ENCODE peak calls at places on chromosome 14, in nine cellular contexts. One of them, this sample, is unnamed.

GRCh38 chr14:73567365-73567764 is 1.6 kb upstream of the ACOT2 start:
- DNase-seq in LoVo: no peak
- DNase-seq in A549: no peak
- DNase-seq in AG09319: no peak
- DNase-seq in stimulated activated naive CD4-positive, alpha-beta T cell treated with Interleukin-2 at 50 U/mL for 16 hours: no peak
- DNase-seq in activated naive CD8-positive, alpha-beta T cell treated with anti-CD3 and anti-CD28 coated beads, Interleukin-2, amount 50 U/mL, for 24 hours: no peak
- DNase-seq in heart right ventricle: no peak
- DNase-seq in NCI-H1417: no peak
- DNase-seq in SK-N-SH: no peak
- DNase-seq in this sample: no peak

GRCh38 chr14:22980672-22981089 is 1.7 kb downstream of the AJUBA start:
- DNase-seq in stimulated activated naive CD4-positive, alpha-beta T cell treated with Interleukin-2 at 50 U/mL for 16 hours: peak; percentile 39
- DNase-seq in activated naive CD8-positive, alpha-beta T cell treated with anti-CD3 and anti-CD28 coated beads, Interleukin-2, amount 50 U/mL, for 24 hours: peak; percentile 26
- DNase-seq in heart right ventricle: peak; percentile 31
- DNase-seq in NCI-H1417: no peak
- DNase-seq in A549: peak; percentile 54
- DNase-seq in SK-N-SH: peak; percentile 43
- DNase-seq in AG09319: no peak
- DNase-seq in LoVo: peak; percentile 77
- DNase-seq in this sample: no peak

GRCh38 chr14:97275276-97275675 is 478.1 kb downstream of the VRK1 start:
- DNase-seq in stimulated activated naive CD4-positive, alpha-beta T cell treated with Interleukin-2 at 50 U/mL for 16 hours: no peak
- DNase-seq in SK-N-SH: no peak
- DNase-seq in A549: no peak
- DNase-seq in heart right ventricle: no peak
- DNase-seq in activated naive CD8-positive, alpha-beta T cell treated with anti-CD3 and anti-CD28 coated beads, Interleukin-2, amount 50 U/mL, for 24 hours: no peak
- DNase-seq in AG09319: no peak
- DNase-seq in NCI-H1417: no peak
- DNase-seq in LoVo: no peak
- DNase-seq in this sample: no peak

GRCh38 chr14:26137161-26137560 is 460.7 kb downstream of the NOVA1 start:
- DNase-seq in AG09319: no peak
- DNase-seq in activated naive CD8-positive, alpha-beta T cell treated with anti-CD3 and anti-CD28 coated beads, Interleukin-2, amount 50 U/mL, for 24 hours: no peak
- DNase-seq in stimulated activated naive CD4-positive, alpha-beta T cell treated with Interleukin-2 at 50 U/mL for 16 hours: no peak
- DNase-seq in SK-N-SH: no peak
- DNase-seq in heart right ventricle: no peak
- DNase-seq in NCI-H1417: no peak
- DNase-seq in A549: no peak
- DNase-seq in LoVo: no peak
- DNase-seq in this sample: no peak

GRCh38 chr14:60212503-60213371 is 36.3 kb upstream of the PPM1A start:
- DNase-seq in activated naive CD8-positive, alpha-beta T cell treated with anti-CD3 and anti-CD28 coated beads, Interleukin-2, amount 50 U/mL, for 24 hours: no peak
- DNase-seq in LoVo: no peak
- DNase-seq in stimulated activated naive CD4-positive, alpha-beta T cell treated with Interleukin-2 at 50 U/mL for 16 hours: no peak
- DNase-seq in NCI-H1417: no peak
- DNase-seq in SK-N-SH: no peak
- DNase-seq in A549: no peak
- DNase-seq in heart right ventricle: no peak
- DNase-seq in AG09319: no peak
- DNase-seq in this sample: no peak

GRCh38 chr14:101077511-101078074 is 174.1 kb upstream of the RTL1 start:
- DNase-seq in stimulated activated naive CD4-positive, alpha-beta T cell treated with Interleukin-2 at 50 U/mL for 16 hours: no peak
- DNase-seq in SK-N-SH: peak; percentile 73
- DNase-seq in heart right ventricle: no peak
- DNase-seq in A549: no peak
- DNase-seq in NCI-H1417: peak; percentile 84
- DNase-seq in LoVo: no peak
- DNase-seq in AG09319: no peak
- DNase-seq in activated naive CD8-positive, alpha-beta T cell treated with anti-CD3 and anti-CD28 coated beads, Interleukin-2, amount 50 U/mL, for 24 hours: peak; percentile 14
- DNase-seq in this sample: peak; percentile 55

GRCh38 chr14:70281938-70282337 is 77.5 kb downstream of the COX16 start:
- DNase-seq in LoVo: no peak
- DNase-seq in heart right ventricle: no peak
- DNase-seq in NCI-H1417: peak; percentile 72
- DNase-seq in stimulated activated naive CD4-positive, alpha-beta T cell treated with Interleukin-2 at 50 U/mL for 16 hours: no peak
- DNase-seq in A549: no peak
- DNase-seq in activated naive CD8-positive, alpha-beta T cell treated with anti-CD3 and anti-CD28 coated beads, Interleukin-2, amount 50 U/mL, for 24 hours: no peak
- DNase-seq in SK-N-SH: no peak
- DNase-seq in AG09319: no peak
- DNase-seq in this sample: no peak

GRCh38 chr14:28766505-28767238 is at the start of gene FOXG1:
- DNase-seq in LoVo: no peak
- DNase-seq in heart right ventricle: no peak
- DNase-seq in AG09319: no peak
- DNase-seq in activated naive CD8-positive, alpha-beta T cell treated with anti-CD3 and anti-CD28 coated beads, Interleukin-2, amount 50 U/mL, for 24 hours: no peak
- DNase-seq in SK-N-SH: peak; percentile 46
- DNase-seq in A549: no peak
- DNase-seq in stimulated activated naive CD4-positive, alpha-beta T cell treated with Interleukin-2 at 50 U/mL for 16 hours: no peak
- DNase-seq in NCI-H1417: peak; percentile 95
- DNase-seq in this sample: peak; percentile 58

GRCh38 chr14:99229654-99230215 is 42.3 kb downstream of the BCL11B start:
- DNase-seq in LoVo: no peak
- DNase-seq in SK-N-SH: no peak
- DNase-seq in activated naive CD8-positive, alpha-beta T cell treated with anti-CD3 and anti-CD28 coated beads, Interleukin-2, amount 50 U/mL, for 24 hours: no peak
- DNase-seq in heart right ventricle: no peak
- DNase-seq in A549: no peak
- DNase-seq in AG09319: no peak
- DNase-seq in NCI-H1417: peak; percentile 58
- DNase-seq in stimulated activated naive CD4-positive, alpha-beta T cell treated with Interleukin-2 at 50 U/mL for 16 hours: peak; percentile 19
- DNase-seq in this sample: no peak